ENCODE peak calls at places on chromosomes 12 and 14, in ten cellular contexts. C is ascending aorta; M is CD4-positive, CD25-positive, alpha-beta regulatory T cell; Q is body of pancreas; U is osteoblast; P is left ventricle myocardium inferior; L is Peyer's patch; D is esophagus squamous epithelium; S is A549; V is CD4-positive, alpha-beta memory T cell. T is an unnamed sample.
A peak's percentile ranks its signal among the peaks of the same experiment; 100 is the strongest.

GRCh38 chr12:108939594-108939993 is 59.7 kb downstream of the DAO start:
- DNase-seq in L (no peak), U (peak; percentile 45), V (peak; percentile 18), P (no peak), D (no peak), C (no peak), Q (peak; percentile 17), S (peak; percentile 57), M (peak; percentile 3), T (no peak)

GRCh38 chr12:14138495-14138894 is 157.1 kb upstream of the GRIN2B start:
- DNase-seq in C (no peak), L (no peak), U (no peak), P (no peak), D (no peak), Q (no peak), M (no peak), V (no peak), S (peak; percentile 5), T (no peak)

GRCh38 chr12:24617471-24617870 is 331.4 kb downstream of the BCAT1 start:
- DNase-seq in C (no peak), S (no peak), P (no peak), U (no peak), M (no peak), Q (no peak), D (no peak), V (no peak), L (no peak), T (no peak)

GRCh38 chr12:110253176-110253575 is 27.9 kb upstream of the ATP2A2 start:
- DNase-seq in U (no peak), V (no peak), P (peak; percentile 82), L (no peak), Q (peak; percentile 74), D (no peak), M (no peak), C (peak; percentile 57), S (no peak), T (no peak)

GRCh38 chr14:77516111-77516510 is 17.5 kb upstream of the ISM2 start:
- DNase-seq in D (no peak), U (no peak), S (no peak), P (no peak), C (no peak), L (no peak), Q (no peak), V (no peak), M (no peak), T (no peak)

GRCh38 chr14:61524211-61524806 is 171.0 kb upstream of the HIF1A start:
- DNase-seq in S (peak; percentile 77), C (no peak), U (peak; percentile 43), P (no peak), D (no peak), M (no peak), L (no peak), V (no peak), Q (peak; percentile 79), T (no peak)

GRCh38 chr12:47721431-47721973 is 3.8 kb downstream of the ENDOU start:
- DNase-seq in V (no peak), P (no peak), U (no peak), L (peak; percentile 28), C (no peak), Q (no peak), D (no peak), S (no peak), M (no peak), T (peak; percentile 17)

GRCh38 chr12:69688496-69689427 is 10.3 kb downstream of the BEST3 start:
- DNase-seq in L (peak; percentile 69), U (peak; percentile 93), V (no peak), S (peak; percentile 91), Q (peak; percentile 33), D (no peak), C (peak; percentile 59), P (peak; percentile 20), M (no peak), T (peak; percentile 68)

GRCh38 chr12:12008931-12009611 is 61.7 kb upstream of the BCL2L14 start:
- DNase-seq in V (peak; percentile 66), P (no peak), C (no peak), L (no peak), Q (peak; percentile 20), S (no peak), U (peak; percentile 87), D (no peak), M (peak; percentile 24), T (peak; percentile 46)

GRCh38 chr14:90499121-90499520 is 102.3 kb downstream of the CALM1 start:
- DNase-seq in V (no peak), M (no peak), L (no peak), Q (no peak), U (no peak), S (no peak), D (no peak), C (no peak), P (no peak), T (no peak)

GRCh38 chr12:116201908-116202307 is 75.6 kb downstream of the MED13L start:
- DNase-seq in M (no peak), V (no peak), S (no peak), L (no peak), U (peak; percentile 22), C (no peak), P (no peak), Q (no peak), D (no peak), T (no peak)
- H3K4me1 ChIP-seq in M (peaks cover 4% of the 10 kb centered on the region), V (peaks cover 33% of the 10 kb centered on the region), S (peaks cover 37% of the 10 kb centered on the region), L (no peaks in the 10 kb centered on the region), U (peaks cover 26% of the 10 kb centered on the region), C (peaks cover 6% of the 10 kb centered on the region), P (peaks cover 83% of the 10 kb centered on the region), Q (peaks cover 22% of the 10 kb centered on the region), D (no peaks in the 10 kb centered on the region), T (peaks cover 15% of the 10 kb centered on the region)

DNA sequence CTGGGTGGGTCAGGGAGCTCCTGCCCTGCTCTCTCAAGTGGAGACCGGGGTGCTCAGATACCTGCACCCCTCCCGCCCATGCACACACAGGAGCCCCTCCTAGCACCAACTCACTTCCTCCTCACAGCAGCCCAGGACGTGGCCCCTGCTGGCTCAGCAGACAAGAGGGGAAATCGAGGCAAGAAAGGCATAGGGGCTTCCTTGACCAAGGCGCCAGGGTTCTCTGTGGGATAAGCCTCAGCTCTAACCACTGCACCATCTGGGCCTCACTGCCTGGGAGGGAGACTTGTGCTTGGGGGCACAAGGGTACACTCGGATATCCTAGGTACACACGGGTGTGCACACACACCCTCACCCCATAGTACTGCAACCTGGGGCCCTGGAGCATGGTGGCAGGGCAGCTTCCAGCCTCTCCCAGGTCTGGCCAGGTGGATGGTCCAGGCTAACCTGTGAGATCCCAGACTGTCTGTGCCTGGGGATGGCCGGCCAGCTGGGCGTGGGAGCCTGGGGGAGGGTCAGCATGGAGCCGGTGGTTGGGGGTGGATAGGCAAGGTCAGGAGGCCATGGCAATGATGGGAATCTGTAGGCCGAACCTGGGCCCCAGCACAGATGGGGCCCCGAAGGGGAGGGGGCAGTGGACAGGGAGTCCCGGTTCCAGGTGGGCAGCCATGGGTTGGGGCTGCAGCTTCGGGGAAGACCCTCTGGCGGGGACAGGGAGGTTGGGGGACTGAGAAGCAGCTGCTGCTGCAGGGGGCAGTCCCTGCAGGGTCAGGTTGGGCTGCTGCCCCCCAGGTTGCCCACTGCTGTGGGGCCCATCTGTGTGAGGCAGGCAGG is 312.4 kb downstream of the TMEM121 start:
- DNase-seq in C (no peak), P (no peak), U (peak; percentile 47), D (no peak), S (no peak), Q (no peak), L (peak; percentile 35), M (no peak), V (no peak), T (peak; percentile 45)
- H3K9me3 ChIP-seq in C (no peaks in the 10 kb centered on the region), P (no peaks in the 10 kb centered on the region), U (no peaks in the 10 kb centered on the region), D (no peaks in the 10 kb centered on the region), S (no peaks in the 10 kb centered on the region), Q (no peaks in the 10 kb centered on the region), L (no peaks in the 10 kb centered on the region), M (no peaks in the 10 kb centered on the region), V (no peaks in the 10 kb centered on the region), T (no peaks in the 10 kb centered on the region)

DNA sequence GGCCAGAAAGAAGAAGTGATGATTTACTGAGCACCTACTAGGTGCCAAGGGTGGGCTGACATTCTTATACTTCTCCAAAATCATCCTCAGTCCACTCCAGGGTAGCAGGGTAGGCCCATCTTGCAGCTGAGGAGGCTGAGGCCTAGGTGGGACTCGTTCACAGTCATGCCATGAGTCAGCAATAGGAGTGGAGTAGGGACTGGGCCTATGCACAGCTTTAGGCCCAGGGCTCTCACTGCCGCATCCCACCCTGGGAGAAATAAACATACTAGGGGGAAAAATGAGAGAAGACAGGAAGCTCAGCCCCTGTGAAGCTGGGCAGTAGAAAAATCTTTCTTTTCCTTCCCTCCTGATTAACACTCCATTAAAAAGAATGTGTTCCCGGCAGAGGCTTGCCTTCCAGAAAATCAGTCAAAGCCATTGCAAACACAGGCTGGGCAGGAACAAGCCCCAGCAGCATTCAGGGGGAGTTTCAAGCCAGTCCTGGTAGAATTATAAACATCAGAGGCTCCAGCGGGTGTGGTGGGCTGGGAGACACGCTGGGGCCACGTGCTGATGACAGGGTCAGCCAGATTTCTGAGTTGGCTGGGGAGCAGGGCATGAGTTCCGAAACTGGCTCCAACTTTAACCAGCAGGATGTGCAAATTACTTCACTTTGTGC is 1.8 kb downstream of the HSPB8 start:
- DNase-seq in Q (peak; percentile 9), V (no peak), C (no peak), L (no peak), P (no peak), M (no peak), S (peak; percentile 31), D (no peak), U (no peak), T (no peak)
- H3K4me1 ChIP-seq in Q (peaks cover 35% of the 10 kb centered on the region), V (no peaks in the 10 kb centered on the region), C (peaks cover 4% of the 10 kb centered on the region), L (no peaks in the 10 kb centered on the region), P (peaks cover 92% of the 10 kb centered on the region), M (no peaks in the 10 kb centered on the region), S (peaks cover 51% of the 10 kb centered on the region), D (peaks cover 49% of the 10 kb centered on the region), U (peaks cover 30% of the 10 kb centered on the region), T (peaks cover 8% of the 10 kb centered on the region)

GRCh38 chr12:133217219-133217618 is 18.5 kb downstream of the ANHX start:
- DNase-seq in U (no peak), Q (no peak), S (no peak), D (no peak), M (no peak), V (no peak), C (no peak), L (no peak), P (no peak), T (no peak)

GRCh38 chr12:133215724-133216123 is 20.0 kb downstream of the ANHX start:
- DNase-seq in M (no peak), C (no peak), U (no peak), L (no peak), S (no peak), Q (no peak), D (no peak), P (no peak), V (no peak), T (no peak)

GRCh38 chr12:133221241-133221640 is 14.4 kb downstream of the ANHX start:
- DNase-seq in C (no peak), M (no peak), S (no peak), U (no peak), L (no peak), D (no peak), P (no peak), Q (no peak), V (no peak), T (no peak)

GRCh38 chr12:133222211-133222610 is 13.5 kb downstream of the ANHX start:
- DNase-seq in M (no peak), C (no peak), P (no peak), L (no peak), V (no peak), U (no peak), S (no peak), Q (no peak), D (no peak), T (no peak)

DNA sequence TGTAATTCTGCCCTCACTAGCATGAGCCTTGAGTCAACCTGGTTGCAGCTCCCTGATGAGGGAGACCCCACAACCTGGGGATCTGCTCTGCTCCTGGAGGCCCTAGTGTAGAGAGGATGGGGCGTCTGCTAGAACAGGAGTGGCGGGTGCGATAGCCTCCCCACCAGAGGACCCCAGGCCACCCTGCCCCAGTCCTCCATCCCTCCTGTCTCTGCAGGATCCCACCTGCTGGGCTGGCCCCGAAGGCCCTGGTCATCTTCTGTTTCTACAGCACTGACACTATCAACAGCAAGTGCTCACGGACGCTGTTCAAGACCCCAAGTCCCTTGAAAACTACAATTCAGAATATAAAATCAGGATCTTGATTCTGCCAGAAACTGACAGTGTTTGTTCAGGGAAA is 15.2 kb downstream of the ANHX start:
- DNase-seq in S (no peak), U (no peak), P (no peak), Q (no peak), M (no peak), L (no peak), C (no peak), D (no peak), V (no peak), T (no peak)
- H3K9me3 ChIP-seq in S (peaks cover 81% of the 10 kb centered on the region), U (peaks cover 6% of the 10 kb centered on the region), P (peaks cover 83% of the 10 kb centered on the region), Q (peaks cover 55% of the 10 kb centered on the region), M (peaks cover 14% of the 10 kb centered on the region), L (peaks cover 25% of the 10 kb centered on the region), C (peaks cover 23% of the 10 kb centered on the region), D (no peaks in the 10 kb centered on the region), V (peaks cover 6% of the 10 kb centered on the region), T (peaks cover 89% of the 10 kb centered on the region)